ENCODE peak calls at places on chromosomes 4 and X, in five cellular contexts. One of them, this sample, is unnamed.
A peak's percentile ranks its signal among the peaks of the same experiment; 100 is the strongest.

GRCh38 chr4:92198711-92199110 is 105.1 kb upstream of the GRID2 start:
- DNase-seq in CD8-positive, alpha-beta T cell: no peak
- DNase-seq in ovary: no peak
- DNase-seq in GM23248: peak; percentile 73
- DNase-seq in A549: no peak
- DNase-seq in this sample: no peak

GRCh38 chrX:102720237-102721168 is at the start of gene GPRASP3:
- DNase-seq in CD8-positive, alpha-beta T cell: peak; percentile 64
- DNase-seq in ovary: peak; percentile 45
- DNase-seq in GM23248: peak; percentile 81
- DNase-seq in A549: peak; percentile 78
- DNase-seq in this sample: peak; percentile 81

GRCh38 chr4:69054578-69055200 is 41.6 kb upstream of the UGT2B7 start:
- DNase-seq in CD8-positive, alpha-beta T cell: no peak
- DNase-seq in ovary: no peak
- DNase-seq in GM23248: peak; percentile 73
- DNase-seq in A549: no peak
- DNase-seq in this sample: no peak

GRCh38 chr4:142405021-142405991 is 440.8 kb downstream of the INPP4B start:
- DNase-seq in CD8-positive, alpha-beta T cell: peak; percentile 27
- DNase-seq in ovary: peak; percentile 40
- DNase-seq in GM23248: peak; percentile 86
- DNase-seq in A549: peak; percentile 9
- DNase-seq in this sample: peak; percentile 80

GRCh38 chrX:150198776-150199175 is 164.3 kb upstream of the MAMLD1 start:
- DNase-seq in CD8-positive, alpha-beta T cell: no peak
- DNase-seq in ovary: no peak
- DNase-seq in GM23248: peak; percentile 56
- DNase-seq in A549: no peak
- DNase-seq in this sample: no peak

GRCh38 chr4:139889194-139889762 is 223.7 kb downstream of the MGST2 start:
- DNase-seq in CD8-positive, alpha-beta T cell: no peak
- DNase-seq in ovary: no peak
- DNase-seq in GM23248: no peak
- DNase-seq in A549: no peak
- DNase-seq in this sample: no peak

GRCh38 chr4:168685136-168685535 is 188.3 kb downstream of the PALLD start:
- DNase-seq in CD8-positive, alpha-beta T cell: no peak
- DNase-seq in ovary: no peak
- DNase-seq in GM23248: no peak
- DNase-seq in A549: no peak
- DNase-seq in this sample: no peak

GRCh38 chrX:119067023-119067739 is 5.6 kb upstream of the CT47C1 start:
- DNase-seq in CD8-positive, alpha-beta T cell: peak; percentile 14
- DNase-seq in ovary: peak; percentile 42
- DNase-seq in GM23248: peak; percentile 80
- DNase-seq in A549: peak; percentile 46
- DNase-seq in this sample: peak; percentile 15

GRCh38 chrX:21840199-21840557 is 761 bp downstream of the MBTPS2 start:
- DNase-seq in CD8-positive, alpha-beta T cell: no peak
- DNase-seq in ovary: no peak
- DNase-seq in GM23248: peak; percentile 26
- DNase-seq in A549: no peak
- DNase-seq in this sample: no peak
- H3K27ac ChIP-seq in CD8-positive, alpha-beta T cell: peak overlapping the region; percentile 65
- H3K27ac ChIP-seq in ovary: peak overlapping the region; percentile 58
- H3K27ac ChIP-seq in GM23248: peak overlapping the region; percentile 77
- H3K27ac ChIP-seq in A549: peak overlapping the region; percentile 98
- H3K27ac ChIP-seq in this sample: no peak overlapping the region

GRCh38 chrX:17291141-17291900 is 83.7 kb upstream of the NHS start:
- DNase-seq in CD8-positive, alpha-beta T cell: no peak
- DNase-seq in ovary: no peak
- DNase-seq in GM23248: no peak
- DNase-seq in A549: no peak
- DNase-seq in this sample: no peak
- H3K27ac ChIP-seq in CD8-positive, alpha-beta T cell: no peak overlapping the region
- H3K27ac ChIP-seq in ovary: no peak overlapping the region
- H3K27ac ChIP-seq in GM23248: no peak overlapping the region
- H3K27ac ChIP-seq in A549: no peak overlapping the region
- H3K27ac ChIP-seq in this sample: no peak overlapping the region

GRCh38 chrX:12977761-12978204 is 2.9 kb downstream of the TMSB4X start:
- DNase-seq in CD8-positive, alpha-beta T cell: no peak
- DNase-seq in ovary: no peak
- DNase-seq in GM23248: peak; percentile 29
- DNase-seq in A549: no peak
- DNase-seq in this sample: no peak
- H3K27ac ChIP-seq in CD8-positive, alpha-beta T cell: peak overlapping the region; percentile 99
- H3K27ac ChIP-seq in ovary: peak overlapping the region; percentile 78
- H3K27ac ChIP-seq in GM23248: peak overlapping the region; percentile 99
- H3K27ac ChIP-seq in A549: peak overlapping the region; percentile 97
- H3K27ac ChIP-seq in this sample: peak overlapping the region; percentile 85

DNA sequence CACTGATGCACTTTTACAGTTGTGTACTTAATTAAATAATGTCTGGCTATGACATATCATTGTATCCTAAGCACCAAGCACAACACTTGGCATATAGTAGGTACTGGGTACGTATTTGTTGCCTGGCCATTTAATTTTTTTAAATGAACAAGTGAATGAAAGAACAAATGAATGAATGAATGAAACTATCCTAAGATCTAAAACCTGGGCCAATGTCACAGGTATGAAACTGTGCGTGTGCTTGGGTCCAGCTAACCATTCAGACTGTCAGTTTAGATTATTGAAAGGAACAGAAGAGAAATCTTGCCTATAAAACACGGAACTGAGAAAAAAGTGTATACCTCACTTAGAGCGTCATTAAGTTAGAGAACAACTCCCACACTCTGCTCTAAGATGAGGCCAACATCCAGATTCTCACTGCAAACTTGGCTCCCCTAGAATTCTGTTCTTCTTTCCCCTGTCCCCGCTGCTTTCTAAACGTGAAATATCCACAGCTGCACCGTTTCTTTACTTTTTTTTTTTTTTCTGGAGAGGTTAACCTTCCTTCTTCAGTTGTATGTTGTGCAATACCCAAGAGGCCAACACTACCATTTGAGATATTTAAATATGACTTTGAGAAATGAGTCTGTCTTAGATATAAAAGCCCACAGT is 17.3 kb upstream of the SEL1L3 start:
- DNase-seq in CD8-positive, alpha-beta T cell: no peak
- DNase-seq in ovary: no peak
- DNase-seq in GM23248: peak; percentile 4
- DNase-seq in A549: no peak
- DNase-seq in this sample: no peak
- H3K27ac ChIP-seq in CD8-positive, alpha-beta T cell: no peak overlapping the region
- H3K27ac ChIP-seq in ovary: no peak overlapping the region
- H3K27ac ChIP-seq in GM23248: no peak overlapping the region
- H3K27ac ChIP-seq in A549: no peak overlapping the region
- H3K27ac ChIP-seq in this sample: no peak overlapping the region

GRCh38 chr4:11487876-11488545 is 59.3 kb upstream of the HS3ST1 start:
- DNase-seq in CD8-positive, alpha-beta T cell: no peak
- DNase-seq in ovary: no peak
- DNase-seq in GM23248: no peak
- DNase-seq in A549: no peak
- DNase-seq in this sample: no peak
- H3K27ac ChIP-seq in CD8-positive, alpha-beta T cell: no peak overlapping the region
- H3K27ac ChIP-seq in ovary: no peak overlapping the region
- H3K27ac ChIP-seq in GM23248: no peak overlapping the region
- H3K27ac ChIP-seq in A549: no peak overlapping the region
- H3K27ac ChIP-seq in this sample: no peak overlapping the region

DNA sequence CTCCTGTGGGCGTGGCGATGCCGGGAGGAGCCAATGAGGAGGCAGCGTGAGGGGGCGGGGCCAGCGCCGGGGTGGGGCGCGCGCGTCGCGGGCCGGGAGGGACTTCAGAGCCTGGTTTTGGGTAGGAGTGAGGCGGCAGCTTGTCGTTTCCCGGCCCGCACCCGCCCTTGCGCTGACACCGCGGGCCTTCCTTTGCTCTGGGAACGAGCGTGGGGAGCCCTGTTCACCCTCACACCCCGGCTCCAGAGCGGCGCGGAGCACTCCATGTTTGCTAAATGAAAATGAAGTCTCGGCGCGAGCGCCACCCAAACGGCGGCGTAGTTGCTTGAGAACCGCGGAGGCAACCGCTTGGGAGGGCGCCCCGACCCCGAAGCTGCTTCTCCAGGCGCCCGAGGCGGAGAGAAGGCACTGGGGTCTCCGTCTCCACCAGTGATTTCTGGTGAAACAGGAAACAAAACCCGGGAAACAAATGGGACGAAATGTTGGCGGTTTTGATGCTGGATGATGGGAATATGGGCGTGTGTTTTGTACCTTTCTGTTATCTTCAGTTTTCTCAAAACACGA is 497 bp upstream of the GRPEL1 start:
- DNase-seq in CD8-positive, alpha-beta T cell: no peak
- DNase-seq in ovary: no peak
- DNase-seq in GM23248: no peak
- DNase-seq in A549: no peak
- DNase-seq in this sample: no peak
- H3K27ac ChIP-seq in CD8-positive, alpha-beta T cell: peak overlapping the region; percentile 74
- H3K27ac ChIP-seq in ovary: peak overlapping the region; percentile 84
- H3K27ac ChIP-seq in GM23248: peak overlapping the region; percentile 81
- H3K27ac ChIP-seq in A549: peak overlapping the region; percentile 90
- H3K27ac ChIP-seq in this sample: peak overlapping the region; percentile 80

DNA sequence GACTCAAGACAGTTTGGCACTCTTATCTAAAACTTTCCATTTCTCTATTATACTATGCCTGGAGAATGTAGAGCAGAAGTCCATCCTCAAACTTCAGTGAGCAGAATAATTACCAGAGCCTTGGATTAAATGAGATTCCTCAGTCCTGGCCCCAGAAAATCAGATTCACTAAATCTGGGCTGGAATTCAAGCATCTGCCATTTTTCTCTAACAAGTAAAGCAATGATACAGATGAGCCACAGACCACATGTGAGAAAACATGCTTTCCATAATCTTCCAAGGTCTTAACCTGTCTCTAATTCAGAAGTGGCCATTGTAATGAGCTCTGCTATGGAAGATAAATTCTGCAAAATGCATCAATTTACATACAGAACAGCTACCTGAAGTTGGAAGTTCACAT is 25.4 kb downstream of the SOWAHB start:
- DNase-seq in CD8-positive, alpha-beta T cell: no peak
- DNase-seq in ovary: no peak
- DNase-seq in GM23248: no peak
- DNase-seq in A549: no peak
- DNase-seq in this sample: no peak
- H3K27ac ChIP-seq in CD8-positive, alpha-beta T cell: no peak overlapping the region
- H3K27ac ChIP-seq in ovary: no peak overlapping the region
- H3K27ac ChIP-seq in GM23248: no peak overlapping the region
- H3K27ac ChIP-seq in A549: no peak overlapping the region
- H3K27ac ChIP-seq in this sample: no peak overlapping the region

GRCh38 chrX:153926863-153927685 is 1.0 kb upstream of the ARHGAP4 start:
- DNase-seq in CD8-positive, alpha-beta T cell: peak; percentile 74
- DNase-seq in ovary: no peak
- DNase-seq in GM23248: peak; percentile 49
- DNase-seq in A549: no peak
- DNase-seq in this sample: peak; percentile 92

GRCh38 chrX:153924149-153924861 is 1.8 kb downstream of the ARHGAP4 start:
- DNase-seq in CD8-positive, alpha-beta T cell: peak; percentile 50
- DNase-seq in ovary: no peak
- DNase-seq in GM23248: peak; percentile 60
- DNase-seq in A549: peak; percentile 34
- DNase-seq in this sample: peak; percentile 49

GRCh38 chrX:153926594-153926862 is 464 bp upstream of the ARHGAP4 start:
- DNase-seq in CD8-positive, alpha-beta T cell: no peak
- DNase-seq in ovary: no peak
- DNase-seq in GM23248: no peak
- DNase-seq in A549: no peak
- DNase-seq in this sample: no peak

GRCh38 chrX:153925739-153926593 is at the start of gene ARHGAP4:
- DNase-seq in CD8-positive, alpha-beta T cell: peak; percentile 49
- DNase-seq in ovary: no peak
- DNase-seq in GM23248: no peak
- DNase-seq in A549: no peak
- DNase-seq in this sample: peak; percentile 62

GRCh38 chrX:153925387-153925738 is 701 bp downstream of the ARHGAP4 start:
- DNase-seq in CD8-positive, alpha-beta T cell: no peak
- DNase-seq in ovary: no peak
- DNase-seq in GM23248: no peak
- DNase-seq in A549: no peak
- DNase-seq in this sample: peak; percentile 71
- H3K27ac ChIP-seq in CD8-positive, alpha-beta T cell: peak overlapping the region; percentile 58
- H3K27ac ChIP-seq in ovary: no peak overlapping the region
- H3K27ac ChIP-seq in GM23248: no peak overlapping the region
- H3K27ac ChIP-seq in A549: no peak overlapping the region
- H3K27ac ChIP-seq in this sample: peak overlapping the region; percentile 96